ENCODE peak calls at places on chromosomes 16 and 17, in four cellular contexts. O is GM23248, L is Karpas-422, Y is PC-3. M is an unnamed sample. For H4K20me1, the result is how much of the 10 kb centered on the place peaks cover.

GRCh38 chr17:20266806-20267458 is 200.4 kb downstream of the LGALS9B start:
- DNase-seq in O (peak), L (no peak), Y (no peak), M (peak)

GRCh38 chr17:35931794-35932419 is 1.3 kb upstream of the RDM1 start:
- DNase-seq in O (no peak), L (no peak), Y (no peak), M (no peak)

GRCh38 chr16:68396481-68396880 is 51.8 kb downstream of the SMPD3 start:
- DNase-seq in O (peak), L (peak), Y (peak), M (peak)

GRCh38 chr17:58047751-58048150 is 35.5 kb upstream of the DYNLL2 start:
- DNase-seq in O (peak), L (no peak), Y (no peak), M (no peak)

GRCh38 chr17:50270430-50271172 is 3.7 kb upstream of the TMEM92 start:
- DNase-seq in O (peak), L (no peak), Y (no peak), M (no peak)

GRCh38 chr17:41680426-41681040 is 8.2 kb upstream of the EIF1 start:
- DNase-seq in O (no peak), L (no peak), Y (no peak), M (no peak)

GRCh38 chr17:66968916-66969315 is 4.4 kb downstream of the CACNG4 start:
- DNase-seq in O (no peak), L (no peak), Y (no peak), M (no peak)

GRCh38 chr16:3873482-3874173 is 6.9 kb downstream of the CREBBP start:
- DNase-seq in O (no peak), L (no peak), Y (no peak), M (no peak)

GRCh38 chr17:3026125-3026855 is 37.1 kb downstream of the OR1D5 start:
- DNase-seq in O (no peak), L (no peak), Y (no peak), M (no peak)

GRCh38 chr17:64326030-64326419 is 63.0 kb upstream of the TEX2 start:
- DNase-seq in O (no peak), L (no peak), Y (no peak), M (no peak)

GRCh38 chr17:71974051-71974450 is 146.8 kb upstream of the SOX9 start:
- DNase-seq in O (no peak), L (no peak), Y (no peak), M (no peak)

GRCh38 chr16:53651357-53651756 is 52.3 kb downstream of the RPGRIP1L start:
- DNase-seq in O (no peak), L (no peak), Y (no peak), M (no peak)

GRCh38 chr17:43338886-43339516 is 59.8 kb upstream of the ARL4D start:
- DNase-seq in O (peak), L (peak), Y (peak), M (peak)

GRCh38 chr16:49350265-49351103 is 23.1 kb upstream of the C16orf78 start:
- DNase-seq in O (peak), L (peak), Y (peak), M (peak)

GRCh38 chr16:87938412-87938949 is 2.2 kb upstream of the CA5A start:
- DNase-seq in O (no peak), L (no peak), Y (no peak), M (no peak)

GRCh38 chr16:4376126-4376819 is 4.6 kb downstream of the VASN start:
- DNase-seq in O (peak), L (no peak), Y (peak), M (no peak)

GRCh38 chr17:77400445-77400870 is 259.7 kb downstream of the SEC14L1 start:
- DNase-seq in O (peak), L (peak), Y (no peak), M (no peak)

GRCh38 chr17:6509295-6509771 is 47.0 kb downstream of the PITPNM3 start:
- DNase-seq in O (peak), L (no peak), Y (no peak), M (no peak)

GRCh38 chr17:14301761-14302401 is 1.0 kb downstream of the HS3ST3B1 start:
- DNase-seq in O (peak), L (no peak), Y (no peak), M (peak)

GRCh38 chr16:50629334-50629733 is 51.8 kb downstream of the SNX20 start:
- DNase-seq in O (no peak), L (no peak), Y (no peak), M (no peak)

GRCh38 chr17:63932721-63933120 is 590 bp upstream of the CD79B start:
- DNase-seq in O (no peak), L (peak), Y (no peak), M (no peak)

GRCh38 chr16:57555831-57556230 is 13.4 kb downstream of the ADGRG5 start:
- DNase-seq in O (no peak), L (no peak), Y (no peak), M (no peak)

GRCh38 chr17:15883617-15884111 is 61.3 kb upstream of the ADORA2B start:
- DNase-seq in O (peak), L (no peak), Y (peak), M (peak)

GRCh38 chr17:20256144-20256543 is 211.2 kb downstream of the LGALS9B start:
- DNase-seq in O (no peak), L (no peak), Y (no peak), M (no peak)

GRCh38 chr17:81867123-81867951 is 3.8 kb downstream of the ARHGDIA start:
- DNase-seq in O (peak), L (peak), Y (peak), M (no peak)

GRCh38 chr16:15606521-15607220 is 36.3 kb downstream of the MARF1 start:
- DNase-seq in O (no peak), L (no peak), Y (no peak), M (no peak)

GRCh38 chr17:19973146-19973545 is 4.5 kb downstream of the AKAP10 start:
- DNase-seq in O (no peak), L (no peak), Y (no peak), M (no peak)

GRCh38 chr17:42895185-42895555 is 5.4 kb upstream of the G6PC1 start:
- DNase-seq in O (peak), L (no peak), Y (peak), M (peak)

GRCh38 chr17:33072421-33073175 is 81.0 kb downstream of the SPACA3 start:
- DNase-seq in O (peak), L (no peak), Y (peak), M (no peak)

GRCh38 chr17:12693640-12694039 is 27.9 kb downstream of the MYOCD start:
- DNase-seq in O (peak), L (no peak), Y (no peak), M (no peak)

GRCh38 chr17:30519166-30519565 is 42.0 kb downstream of the GOSR1 start:
- DNase-seq in O (peak), L (no peak), Y (no peak), M (no peak)

GRCh38 chr17:30520436-30520835 is 43.2 kb downstream of the GOSR1 start:
- DNase-seq in O (peak), L (no peak), Y (no peak), M (peak)

GRCh38 chr17:30519707-30520106 is 42.5 kb downstream of the GOSR1 start:
- DNase-seq in O (peak), L (no peak), Y (peak), M (peak)

GRCh38 chr17:30514895-30515596 is 37.8 kb downstream of the GOSR1 start:
- DNase-seq in O (no peak), L (no peak), Y (no peak), M (no peak)

DNA sequence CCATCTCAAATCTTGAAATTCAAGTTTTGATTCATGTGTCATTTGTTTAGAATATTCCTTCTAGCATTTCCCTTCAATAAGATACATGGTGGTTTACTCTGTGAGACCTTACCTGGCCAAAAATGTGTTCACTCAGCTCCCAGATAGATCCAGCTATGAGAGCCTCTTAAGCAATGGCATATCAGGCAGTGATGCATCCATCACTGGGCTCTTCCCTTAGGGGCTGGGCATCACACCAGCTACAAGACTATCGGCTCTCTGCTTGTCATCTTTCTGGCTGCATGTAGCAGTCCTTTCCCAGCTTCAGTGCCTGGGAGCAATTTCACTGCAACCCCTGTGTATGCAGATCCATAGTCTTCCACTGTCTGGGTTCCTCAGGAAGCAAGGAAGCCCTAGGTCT is 40.6 kb downstream of the GOSR1 start:
- DNase-seq in O (peak), L (no peak), Y (no peak), M (no peak)
- H3K4me2 ChIP-seq in O (no peak), L (no peak), Y (no peak), M (no peak)

DNA sequence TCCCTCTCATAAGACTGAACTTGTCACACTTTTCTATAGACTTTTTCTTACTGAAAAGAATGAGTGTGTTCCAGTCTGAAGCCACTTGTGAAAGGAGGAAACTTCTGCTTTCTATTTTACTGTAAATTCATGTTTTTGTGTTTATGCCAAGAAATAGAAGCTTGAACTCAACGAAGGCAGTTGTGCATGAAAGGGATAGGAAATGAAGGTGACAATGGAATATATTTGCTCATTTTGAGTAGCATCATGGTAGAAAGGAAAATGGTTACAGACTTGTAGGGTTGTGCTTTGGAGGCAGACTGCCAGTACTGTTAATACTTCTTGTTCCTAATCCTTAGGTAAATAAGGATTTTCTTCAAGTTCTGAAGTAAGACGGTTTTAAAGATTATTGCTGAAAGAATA is 8.1 kb downstream of the CLTC start:
- DNase-seq in O (no peak), L (no peak), Y (no peak), M (no peak)
- H4K20me1 ChIP-seq in O (half or more), L (half or more), Y (half or more), M (under half)

GRCh38 chr17:68329331-68329730 is 38.0 kb downstream of the ARSG start:
- DNase-seq in O (no peak), L (no peak), Y (no peak), M (no peak)
- H3K4me2 ChIP-seq in O (no peak), L (no peak), Y (no peak), M (no peak)

DNA sequence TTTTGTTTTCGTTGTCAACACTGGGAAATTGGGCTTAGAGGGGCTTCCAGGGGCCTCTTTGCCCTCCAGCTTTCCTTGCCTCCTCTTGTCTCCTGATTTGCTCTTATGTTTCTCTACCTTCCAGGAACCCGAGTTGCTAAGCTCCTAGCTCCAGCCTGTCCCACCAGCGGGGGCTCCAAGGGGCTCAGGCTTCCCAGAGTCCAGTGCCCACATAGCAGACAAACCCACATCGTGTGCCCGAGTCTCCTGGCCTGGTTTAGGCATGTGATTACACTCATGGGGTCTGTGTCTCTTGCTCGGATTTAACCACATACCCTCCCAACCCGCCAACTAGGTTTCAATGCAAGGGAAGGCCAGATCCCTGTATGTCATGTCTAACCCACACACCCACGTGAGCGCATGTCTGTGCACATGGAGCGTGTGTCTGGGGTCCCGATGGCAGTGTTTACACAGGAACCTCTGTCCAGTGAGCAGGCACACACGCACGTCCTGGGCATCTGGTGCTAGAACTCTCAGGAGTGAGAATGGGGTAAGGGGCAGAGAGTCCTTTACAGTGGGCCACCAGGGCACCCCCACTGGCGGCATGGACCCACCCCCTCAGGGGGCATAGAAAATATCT is 76.1 kb upstream of the MED9 start:
- DNase-seq in O (no peak), L (no peak), Y (no peak), M (no peak)
- H4K20me1 ChIP-seq in O (under half), L (under half), Y (under half), M (under half)

DNA sequence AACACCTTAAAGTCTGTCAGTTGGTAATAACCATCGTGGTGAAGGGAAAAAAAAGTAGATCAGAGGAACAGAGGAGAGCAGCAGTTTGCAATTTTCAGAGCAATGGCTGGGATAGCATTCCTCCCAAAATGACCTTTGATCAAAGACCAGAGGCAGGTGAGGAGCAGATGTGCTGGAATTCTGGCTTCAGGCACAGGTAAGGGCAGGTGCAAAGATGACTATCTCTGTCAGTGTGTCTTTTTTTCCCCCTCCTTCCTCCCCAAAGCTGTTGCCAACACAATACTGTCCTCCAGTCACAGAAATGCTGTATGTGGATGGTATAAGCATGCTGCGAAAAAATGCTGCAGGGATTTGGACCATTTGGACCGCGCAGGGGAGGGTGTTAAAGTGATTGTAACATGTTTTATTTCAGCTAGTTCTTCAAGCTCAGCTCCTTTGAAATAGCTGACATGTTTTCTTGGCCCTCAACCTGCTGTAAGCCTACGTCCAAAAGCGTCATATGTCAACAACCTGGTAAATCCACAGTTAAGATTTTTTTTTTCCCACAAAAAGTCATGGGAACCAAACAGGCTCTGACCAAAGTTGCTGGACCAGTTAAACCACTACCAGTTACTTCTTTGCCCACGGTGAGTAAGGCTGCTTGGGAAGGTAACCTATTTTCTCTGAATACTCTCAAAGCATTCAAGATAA is 166.5 kb downstream of the XYLT1 start:
- DNase-seq in O (no peak), L (no peak), Y (peak), M (peak)
- H3K4me2 ChIP-seq in O (no peak), L (peak), Y (no peak), M (no peak)

M was measured in mammary epithelial cell.